ENCODE peak calls at places on chromosome 13, in seven cellular contexts. D is fibroblast of lung; S is uterus; X is CD8-positive, alpha-beta memory T cell; M is A549; B is transverse colon; R is left lung. E is an unnamed sample.

GRCh38 chr13:46552888-46553520 is at the start of gene LRCH1:
- DNase-seq in X (peak; percentile 81), D (peak; percentile 86), M (peak; percentile 87), R (peak; percentile 98), S (peak; percentile 92), B (peak; percentile 93), E (peak; percentile 96)

GRCh38 chr13:71169125-71169524 is 697.9 kb downstream of the DACH1 start:
- DNase-seq in X (no peak), M (no peak), D (peak; percentile 47), S (no peak), R (no peak), B (no peak), E (no peak)

GRCh38 chr13:27599845-27600553 is 20.3 kb downstream of the LNX2 start:
- DNase-seq in B (no peak), D (peak; percentile 67), X (no peak), R (no peak), M (peak; percentile 36), S (no peak), E (no peak)

GRCh38 chr13:66933994-66934393 is 296.1 kb downstream of the PCDH9 start:
- DNase-seq in M (peak; percentile 94), R (no peak), B (no peak), D (peak; percentile 72), X (no peak), S (no peak), E (no peak)

GRCh38 chr13:84076280-84076679 is 194.0 kb upstream of the SLITRK1 start:
- DNase-seq in M (no peak), X (no peak), S (no peak), B (no peak), R (no peak), D (no peak), E (no peak)

GRCh38 chr13:111371211-111371610 is 50.8 kb downstream of the TEX29 start:
- DNase-seq in B (no peak), S (no peak), M (no peak), D (peak; percentile 54), R (no peak), X (no peak), E (no peak)

GRCh38 chr13:47216176-47216822 is 319.4 kb upstream of the HTR2A start:
- DNase-seq in X (no peak), B (no peak), R (no peak), S (no peak), M (no peak), D (no peak), E (no peak)

GRCh38 chr13:99434258-99434788 is 66.9 kb upstream of the TM9SF2 start:
- DNase-seq in S (no peak), D (no peak), M (no peak), B (peak; percentile 44), R (no peak), X (peak; percentile 87), E (peak; percentile 53)

GRCh38 chr13:31927219-31927653 is 104.3 kb upstream of the FRY start:
- DNase-seq in D (no peak), X (no peak), M (no peak), R (no peak), B (no peak), S (no peak), E (no peak)

GRCh38 chr13:45086484-45086883 is 33.8 kb upstream of the GTF2F2 start:
- DNase-seq in M (no peak), B (no peak), R (no peak), S (no peak), X (no peak), D (no peak), E (no peak)

GRCh38 chr13:35475131-35475959 is 1.1 kb downstream of the MAB21L1 start:
- DNase-seq in M (no peak), D (peak; percentile 41), S (no peak), R (peak; percentile 75), B (peak; percentile 8), X (no peak), E (peak; percentile 46)

GRCh38 chr13:101305981-101306411 is 110.3 kb downstream of the NALCN start:
- DNase-seq in S (no peak), M (no peak), X (no peak), B (no peak), D (no peak), R (peak; percentile 34), E (no peak)

GRCh38 chr13:110062077-110062776 is 244.7 kb downstream of the COL4A1 start:
- DNase-seq in D (no peak), S (no peak), M (no peak), R (no peak), X (no peak), B (no peak), E (no peak)

GRCh38 chr13:20131057-20131832 is 29.6 kb downstream of the GJA3 start:
- DNase-seq in B (no peak), D (no peak), S (no peak), M (no peak), R (no peak), X (no peak), E (no peak)

GRCh38 chr13:42553098-42554046 is 20.6 kb upstream of the TNFSF11 start:
- DNase-seq in D (peak; percentile 94), S (no peak), X (no peak), R (no peak), M (peak; percentile 1), B (no peak), E (no peak)

GRCh38 chr13:75959861-75960481 is 323.8 kb downstream of the LMO7 start:
- DNase-seq in B (no peak), S (no peak), D (no peak), X (no peak), M (no peak), R (no peak), E (no peak)

GRCh38 chr13:76965759-76966421 is 17.6 kb downstream of the ACOD1 start:
- DNase-seq in D (peak; percentile 88), X (no peak), M (no peak), S (peak; percentile 26), R (no peak), B (peak; percentile 14), E (peak; percentile 80)

GRCh38 chr13:93298741-93299140 is 72.1 kb downstream of the GPC6 start:
- DNase-seq in D (peak; percentile 64), X (no peak), R (no peak), S (no peak), B (no peak), M (no peak), E (no peak)

GRCh38 chr13:75761373-75761772 is 125.2 kb downstream of the LMO7 start:
- DNase-seq in M (no peak), S (no peak), X (peak; percentile 13), D (peak; percentile 43), R (no peak), B (no peak), E (no peak)

DNA sequence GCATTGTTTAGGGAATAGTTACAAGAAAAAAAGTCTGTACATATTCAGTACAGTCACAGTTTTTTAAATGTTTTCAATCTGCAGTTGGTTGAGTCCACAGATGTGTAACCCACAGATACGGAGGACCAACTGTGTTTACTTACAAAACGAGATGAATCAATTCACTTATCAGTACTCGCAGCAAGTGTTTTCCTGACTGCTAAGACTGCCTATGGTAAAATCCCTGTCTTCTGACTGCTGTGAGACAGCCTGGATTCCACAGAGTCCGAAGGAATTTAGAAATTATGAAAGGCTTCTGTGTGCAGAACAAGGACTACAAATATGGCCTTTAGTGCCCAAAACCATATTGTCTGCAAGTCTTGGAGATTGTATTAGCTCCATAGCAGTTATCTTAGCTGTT is 45.7 kb upstream of the C1QTNF9 start:
- DNase-seq in D (peak; percentile 46), B (no peak), R (no peak), S (no peak), M (no peak), X (no peak), E (no peak)
- H3K4me1 ChIP-seq in D (no peaks in the 10 kb centered on the region), B (peaks cover 38% of the 10 kb centered on the region), R (peaks cover 49% of the 10 kb centered on the region), S (no peaks in the 10 kb centered on the region), M (no peaks in the 10 kb centered on the region), X (peaks cover 96% of the 10 kb centered on the region), E (no peaks in the 10 kb centered on the region)

GRCh38 chr13:50403311-50403710 is 388.1 kb downstream of the KCNRG start:
- DNase-seq in D (no peak), X (no peak), B (no peak), M (peak; percentile 46), R (no peak), S (no peak), E (no peak)

GRCh38 chr13:50401721-50402510 is 386.7 kb downstream of the KCNRG start:
- DNase-seq in X (no peak), B (no peak), M (no peak), R (no peak), D (peak; percentile 57), S (no peak), E (no peak)

GRCh38 chr13:50400035-50400726 is 384.9 kb downstream of the KCNRG start:
- DNase-seq in S (no peak), D (peak; percentile 47), X (no peak), B (no peak), M (no peak), R (no peak), E (no peak)

GRCh38 chr13:50404769-50405168 is 389.5 kb downstream of the KCNRG start:
- DNase-seq in M (no peak), S (no peak), X (no peak), B (no peak), D (no peak), R (no peak), E (no peak)

DNA sequence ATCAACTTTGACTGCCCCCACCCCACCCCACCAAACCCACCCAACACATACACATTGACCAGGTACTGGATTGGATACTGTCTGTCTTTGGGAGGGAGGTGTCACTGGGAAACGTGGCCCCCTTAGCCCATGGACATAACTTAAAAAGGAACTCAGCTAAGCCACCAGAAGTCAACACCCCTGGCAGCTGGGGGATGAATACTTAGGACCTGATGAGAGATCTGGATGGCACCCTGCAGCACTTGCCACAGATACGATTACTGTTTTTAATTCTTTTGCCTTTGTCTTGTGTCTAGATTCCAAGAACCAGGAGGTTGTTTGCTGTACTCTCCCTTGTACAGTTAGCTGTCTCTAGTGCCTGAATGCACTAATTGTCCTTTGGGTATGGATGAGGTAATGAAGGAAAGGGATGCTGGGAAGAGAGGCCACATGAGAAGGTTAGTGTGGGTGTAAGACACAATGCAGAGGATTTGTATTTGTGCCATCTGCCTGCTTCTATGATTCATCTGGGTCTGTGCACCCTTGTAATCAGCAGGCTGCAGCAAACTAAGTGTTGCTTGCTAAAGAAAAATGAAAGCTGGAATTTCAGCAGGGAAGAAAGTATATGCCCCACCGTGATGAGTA is 385.8 kb downstream of the KCNRG start:
- DNase-seq in B (no peak), M (no peak), R (no peak), X (no peak), S (no peak), D (peak; percentile 84), E (no peak)
- H3K27ac ChIP-seq in B (no peak overlapping the region), M (no peak overlapping the region), R (no peak overlapping the region), X (no peak overlapping the region), S (no peak overlapping the region), D (no peak overlapping the region), E (no peak overlapping the region)

DNA sequence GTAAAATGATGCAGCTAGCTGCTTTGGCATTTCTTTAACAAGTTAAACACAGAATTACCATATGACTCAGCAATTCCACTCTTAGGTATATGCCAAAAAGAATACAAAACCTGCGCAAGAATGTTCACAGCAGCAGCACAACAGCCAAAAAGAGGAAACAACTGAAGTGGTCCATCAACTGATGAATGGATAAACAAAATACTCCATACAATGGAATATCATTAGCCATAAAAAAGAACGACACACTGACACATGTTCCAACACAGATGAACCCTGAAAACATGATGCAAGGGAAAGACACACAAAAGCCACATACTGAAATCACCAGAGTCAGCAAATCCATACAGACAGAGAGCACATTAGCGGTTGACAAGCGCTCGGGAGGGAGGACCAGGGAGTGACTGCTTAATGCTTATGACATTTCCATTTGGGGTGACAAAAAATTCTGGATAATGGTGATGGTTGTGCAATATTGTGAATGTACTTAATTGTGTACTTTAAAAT is 3.0 kb downstream of the PCID2 start:
- DNase-seq in X (no peak), R (no peak), D (peak; percentile 59), S (no peak), M (no peak), B (no peak), E (no peak)
- H3K4me1 ChIP-seq in X (peaks cover 59% of the 10 kb centered on the region), R (peaks cover 50% of the 10 kb centered on the region), D (peaks cover 10% of the 10 kb centered on the region), S (peaks cover 4% of the 10 kb centered on the region), M (peaks cover 26% of the 10 kb centered on the region), B (peaks cover 51% of the 10 kb centered on the region), E (no peaks in the 10 kb centered on the region)

GRCh38 chr13:39599842-39600241 is 3.2 kb downstream of the LHFPL6 start:
- DNase-seq in X (no peak), D (peak; percentile 69), S (no peak), B (no peak), M (no peak), R (no peak), E (no peak)
- H3K27ac ChIP-seq in X (no peak overlapping the region), D (no peak overlapping the region), S (peak overlapping the region; percentile 51), B (no peak overlapping the region), M (no peak overlapping the region), R (no peak overlapping the region), E (peak overlapping the region; percentile 6)

E was measured in aorta.